ENCODE peak calls at places on chromosomes 7 and 10, in eight cellular contexts. V is transverse colon, E is neural progenitor cell, K is mucosa of descending colon, L is A549, R is cardiac muscle cell, J is astrocyte of the spinal cord, I is thoracic aorta. H is an unnamed sample.

GRCh38 chr7:94080551-94080950 is 76.4 kb upstream of the BET1 start:
- DNase-seq in J (no peak), V (no peak), E (no peak), R (no peak), L (no peak), I (no peak), K (no peak), H (no peak)

GRCh38 chr10:90125966-90126600 is 424.7 kb downstream of the KIF20B start:
- DNase-seq in R (peak), E (no peak), J (peak), K (no peak), L (no peak), I (no peak), V (no peak), H (peak)

GRCh38 chr7:103343758-103344452 is 662 bp downstream of the DNAJC2 start:
- DNase-seq in R (peak), I (no peak), L (peak), K (peak), J (peak), V (peak), E (peak), H (peak)

GRCh38 chr7:116122972-116123595 is 87.3 kb upstream of the TES start:
- DNase-seq in E (peak), I (no peak), K (peak), R (peak), V (no peak), L (peak), J (peak), H (peak)

GRCh38 chr10:113158183-113158582 is 208.1 kb downstream of the TCF7L2 start:
- DNase-seq in E (no peak), R (no peak), J (no peak), K (no peak), I (no peak), V (no peak), L (peak), H (peak)

GRCh38 chr10:15485684-15486316 is 114.7 kb upstream of the FAM171A1 start:
- DNase-seq in L (no peak), I (peak), J (peak), E (no peak), K (no peak), V (no peak), R (peak), H (peak)

GRCh38 chr10:92342801-92343200 is 51.8 kb downstream of the MARCHF5 start:
- DNase-seq in J (peak), R (no peak), E (no peak), I (no peak), L (no peak), V (no peak), K (no peak), H (peak)

GRCh38 chr10:78626471-78626870 is 442.3 kb upstream of the ZMIZ1 start:
- DNase-seq in J (no peak), V (no peak), R (no peak), K (no peak), I (no peak), L (no peak), E (peak), H (no peak)

GRCh38 chr7:100974021-100974420 is 4.7 kb downstream of the MUC12 start:
- DNase-seq in L (no peak), E (no peak), R (no peak), J (no peak), K (no peak), V (no peak), I (no peak), H (peak)

GRCh38 chr10:70578371-70578947 is 24.1 kb downstream of the PRF1 start:
- DNase-seq in J (peak), I (no peak), K (peak), V (peak), R (peak), L (no peak), E (no peak), H (no peak)

GRCh38 chr7:31083205-31083801 is 31.2 kb downstream of the ADCYAP1R1 start:
- DNase-seq in V (no peak), E (no peak), K (no peak), L (no peak), I (no peak), R (no peak), J (no peak), H (no peak)

GRCh38 chr7:31059551-31059950 is 7.4 kb downstream of the ADCYAP1R1 start:
- DNase-seq in K (no peak), I (no peak), R (no peak), L (no peak), E (peak), V (no peak), J (no peak), H (no peak)

GRCh38 chr10:118108194-118109026 is 61.7 kb upstream of the RAB11FIP2 start:
- DNase-seq in L (no peak), J (peak), K (no peak), E (peak), I (no peak), R (no peak), V (no peak), H (no peak)

GRCh38 chr10:70997236-70997635 is 108.9 kb upstream of the PCBD1 start:
- DNase-seq in I (no peak), L (no peak), J (no peak), E (no peak), V (no peak), K (no peak), R (no peak), H (no peak)

GRCh38 chr10:97724341-97724941 is 10.9 kb downstream of the MARVELD1 start:
- DNase-seq in I (no peak), L (no peak), K (peak), R (peak), V (peak), E (no peak), J (no peak), H (peak)

GRCh38 chr10:79070091-79070610 is 1.4 kb downstream of the ZMIZ1 start:
- DNase-seq in K (peak), L (no peak), J (no peak), R (peak), I (no peak), V (peak), E (peak), H (no peak)

GRCh38 chr10:20105236-20105635 is 289.0 kb downstream of the PLXDC2 start:
- DNase-seq in K (no peak), J (peak), V (no peak), R (peak), E (no peak), L (no peak), I (no peak), H (no peak)

GRCh38 chr10:88312855-88313254 is 270.3 kb downstream of the RNLS start:
- DNase-seq in R (no peak), V (no peak), E (no peak), L (no peak), J (no peak), I (no peak), K (no peak), H (no peak)

GRCh38 chr10:124320778-124321432 is 97.8 kb downstream of the OAT start:
- DNase-seq in J (no peak), V (no peak), K (no peak), E (peak), L (no peak), R (no peak), I (no peak), H (no peak)

GRCh38 chr7:127803626-127804025 is 151.6 kb downstream of the SND1 start:
- DNase-seq in I (no peak), J (no peak), R (peak), K (no peak), L (no peak), V (no peak), E (no peak), H (no peak)

GRCh38 chr7:41045556-41046123 is 657.2 kb downstream of the INHBA start:
- DNase-seq in J (no peak), R (no peak), V (peak), I (no peak), E (peak), L (no peak), K (peak), H (no peak)

GRCh38 chr10:103044942-103045489 is 126.9 kb downstream of the CNNM2 start:
- DNase-seq in L (no peak), R (no peak), K (no peak), E (no peak), J (peak), V (no peak), I (no peak), H (peak)

GRCh38 chr7:39952378-39952777 is 2.3 kb downstream of the CDK13 start:
- DNase-seq in K (no peak), R (peak), L (no peak), I (no peak), E (no peak), V (no peak), J (peak), H (peak)

GRCh38 chr7:137439829-137440433 is 96.4 kb upstream of the PTN start:
- DNase-seq in J (no peak), E (no peak), K (no peak), R (no peak), L (no peak), V (no peak), I (no peak), H (no peak)

GRCh38 chr7:124155400-124156022 is 122.6 kb upstream of the TMEM229A start:
- DNase-seq in I (no peak), J (peak), V (no peak), R (peak), E (peak), L (peak), K (no peak), H (no peak)

DNA sequence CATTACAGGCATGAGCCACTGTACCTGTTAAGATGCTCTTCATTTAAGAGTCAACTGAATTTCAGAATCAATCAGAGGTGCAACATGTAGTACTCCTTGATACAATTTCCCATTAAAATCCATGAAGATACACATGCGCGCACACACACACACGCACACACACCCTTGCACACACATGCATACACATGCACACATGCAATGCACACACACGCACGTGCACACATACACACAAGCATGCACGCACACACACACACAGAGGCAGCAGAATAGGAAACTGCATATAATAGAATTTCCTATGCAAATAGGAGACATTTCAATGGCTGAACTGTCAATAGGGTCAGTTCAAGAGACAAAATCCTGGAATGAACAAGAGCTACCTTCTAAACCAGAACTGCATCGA is 192.6 kb downstream of the CALN1 start:
- DNase-seq in E (no peak), L (no peak), R (no peak), J (no peak), I (no peak), K (no peak), V (no peak), H (no peak)
- TF ChIP-seq CTCF in E (no peak), L (no peak), R (no peak), J (no peak), I (no peak), K (no peak), V (no peak), H (no peak)

GRCh38 chr10:21495686-21496284 is 29.7 kb downstream of the SKIDA1 start:
- DNase-seq in J (peak), K (peak), R (peak), V (peak), E (peak), L (peak), I (peak), H (peak)

GRCh38 chr10:21496285-21497176 is 29.0 kb downstream of the SKIDA1 start:
- DNase-seq in L (peak), R (peak), V (peak), K (peak), J (peak), E (peak), I (no peak), H (no peak)

GRCh38 chr10:21495002-21495685 is 30.3 kb downstream of the SKIDA1 start:
- DNase-seq in I (no peak), J (peak), E (no peak), V (no peak), R (no peak), L (no peak), K (no peak), H (no peak)

GRCh38 chr10:21493841-21494220 is 31.7 kb downstream of the SKIDA1 start:
- DNase-seq in L (no peak), J (no peak), I (no peak), K (no peak), R (no peak), V (no peak), E (no peak), H (no peak)

DNA sequence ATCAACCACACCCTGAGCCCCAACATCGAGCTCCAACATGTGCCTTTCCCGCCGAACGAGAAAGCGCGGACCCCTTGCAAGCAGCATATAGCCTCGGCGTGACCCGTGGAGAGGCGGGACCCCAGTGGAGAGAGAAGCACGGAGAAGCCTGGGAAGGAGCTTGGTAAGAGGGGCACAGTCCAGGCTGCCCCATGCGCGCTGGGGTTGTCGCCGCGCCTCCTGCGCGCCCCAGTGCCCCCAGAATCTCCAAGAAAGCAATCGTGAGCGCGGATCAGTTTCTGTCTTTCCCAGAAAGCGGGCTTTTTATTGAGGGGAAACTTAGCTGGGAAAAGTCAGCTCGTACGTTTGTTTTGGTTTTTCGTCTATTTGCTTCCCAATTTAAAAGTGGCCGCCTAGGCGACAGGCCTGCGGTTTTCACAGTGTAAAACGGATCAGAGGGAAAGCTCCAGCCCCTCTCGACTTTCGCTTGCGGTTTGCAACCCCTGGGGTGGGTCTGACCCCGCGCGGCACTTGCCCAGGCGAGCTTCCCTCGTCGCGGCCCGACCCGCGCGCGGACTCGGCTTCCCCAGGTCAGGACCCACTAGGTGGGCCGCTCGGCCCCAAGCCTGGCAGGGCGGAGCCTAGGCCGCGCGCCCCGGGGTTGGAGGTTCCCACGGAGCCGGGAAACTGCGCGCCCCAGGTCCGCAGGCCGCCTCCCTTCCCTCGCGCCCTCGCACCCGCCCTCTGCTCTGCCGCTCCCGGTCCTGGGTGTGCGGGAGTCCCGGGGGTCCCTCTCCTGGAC is 31.1 kb downstream of the SKIDA1 start:
- DNase-seq in V (no peak), J (peak), E (peak), L (no peak), I (no peak), R (peak), K (no peak), H (no peak)
- H3K4me3 ChIP-seq in V (peak), J (peak), E (peak), L (peak), I (peak), R (peak), K (no peak), H (peak)

GRCh38 chr7:135382162-135382561 is 127.7 kb downstream of the CNOT4 start:
- DNase-seq in R (no peak), K (no peak), E (no peak), J (no peak), L (no peak), V (no peak), I (no peak), H (no peak)
- TF ChIP-seq CTCF in R (no peak), K (no peak), E (no peak), J (no peak), L (no peak), V (no peak), I (no peak), H (no peak)

GRCh38 chr7:7569615-7570014 is 2.9 kb downstream of the MIOS start:
- DNase-seq in V (no peak), L (no peak), E (no peak), J (no peak), K (no peak), R (no peak), I (no peak), H (no peak)

GRCh38 chr7:7566651-7567611 is at the start of gene MIOS:
- DNase-seq in V (peak), I (peak), L (peak), K (peak), J (peak), R (peak), E (peak), H (peak)

GRCh38 chr7:7569113-7569527 is 2.4 kb downstream of the MIOS start:
- DNase-seq in R (no peak), I (no peak), L (no peak), J (no peak), V (no peak), E (no peak), K (no peak), H (no peak)

GRCh38 chr7:7567898-7568531 is 1.3 kb downstream of the MIOS start:
- DNase-seq in R (no peak), L (no peak), E (no peak), J (no peak), K (no peak), I (no peak), V (no peak), H (no peak)

DNA sequence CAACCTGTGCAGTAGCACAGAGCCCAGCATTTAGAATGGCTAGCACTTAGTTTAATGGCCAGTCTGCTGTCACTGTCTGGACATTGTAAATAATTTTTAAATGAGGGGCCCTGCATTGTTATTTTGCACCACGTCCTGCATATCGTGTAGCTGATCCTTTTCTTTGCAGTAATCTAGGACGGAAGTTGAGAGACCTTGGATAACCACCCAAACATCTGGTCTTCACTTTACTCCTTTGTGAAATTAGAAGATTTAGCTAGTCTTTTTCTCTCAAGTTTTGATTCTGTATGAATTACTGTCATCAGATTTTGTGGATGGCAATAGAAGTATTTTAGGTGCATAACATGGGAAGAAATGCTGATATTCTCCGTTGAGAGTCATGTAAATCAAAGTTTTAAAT is 1.9 kb downstream of the MIOS start:
- DNase-seq in I (no peak), K (no peak), V (no peak), R (no peak), L (no peak), J (no peak), E (no peak), H (no peak)
- H3K4me3 ChIP-seq in I (peak), K (no peak), V (no peak), R (peak), L (peak), J (peak), E (peak), H (peak)

GRCh38 chr10:27564381-27564780 is 60.3 kb downstream of the RAB18 start:
- DNase-seq in J (no peak), I (no peak), R (no peak), E (no peak), L (no peak), K (no peak), V (no peak), H (no peak)

GRCh38 chr10:27561362-27561761 is 57.3 kb downstream of the RAB18 start:
- DNase-seq in V (no peak), K (no peak), R (no peak), I (no peak), L (no peak), E (no peak), J (no peak), H (no peak)

GRCh38 chr10:27558612-27559020 is 54.5 kb downstream of the RAB18 start:
- DNase-seq in L (peak), V (peak), J (peak), R (peak), I (no peak), K (peak), E (peak), H (peak)
- TF ChIP-seq CTCF in L (peak), V (peak), J (peak), R (peak), I (peak), K (peak), E (peak), H (peak)

DNA sequence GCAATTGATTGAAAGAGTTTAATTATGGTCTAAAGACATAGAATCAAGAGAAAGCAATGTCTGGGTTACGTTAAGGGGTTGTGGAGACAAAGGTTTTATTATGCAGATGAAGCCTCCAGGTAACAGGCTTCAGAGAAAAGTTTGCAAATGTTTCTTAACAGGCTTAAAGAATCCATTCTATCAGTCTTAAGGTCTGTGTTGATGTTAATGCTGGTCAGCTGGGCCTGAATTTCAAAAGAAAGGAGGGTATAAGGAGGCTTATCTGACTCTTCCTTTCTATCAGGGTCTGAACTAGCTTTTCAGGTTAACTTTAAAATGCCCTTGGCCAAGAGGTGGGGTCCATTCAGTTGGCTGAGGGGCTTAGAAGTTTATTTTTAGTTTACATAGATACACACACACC is 1004.5 kb upstream of the C7orf33 start:
- DNase-seq in R (no peak), V (no peak), E (no peak), I (no peak), J (no peak), L (no peak), K (no peak), H (no peak)
- H3K4me3 ChIP-seq in R (no peak), V (no peak), E (no peak), I (no peak), J (no peak), L (no peak), K (no peak), H (no peak)

GRCh38 chr10:96321822-96322221 is 17.6 kb downstream of the DNTT start:
- DNase-seq in R (no peak), K (no peak), E (no peak), J (no peak), L (no peak), V (no peak), I (no peak), H (no peak)
- TF ChIP-seq CTCF in R (no peak), K (no peak), E (peak), J (no peak), L (no peak), V (no peak), I (no peak), H (no peak)

GRCh38 chr7:24652551-24652950 is 79.3 kb downstream of the PALS2 start:
- DNase-seq in L (no peak), J (no peak), K (no peak), E (no peak), V (no peak), R (no peak), I (no peak), H (no peak)
- H3K4me3 ChIP-seq in L (no peak), J (no peak), K (no peak), E (no peak), V (no peak), R (no peak), I (peak), H (no peak)

H was measured in foreskin fibroblast.